ENCODE peak calls at places on chromosomes 16 and 17, in ten cellular contexts. One of them, this sample, is unnamed.
A peak's percentile ranks its signal among the peaks of the same experiment; 100 is the strongest.

GRCh38 chr16:57260294-57260929 is 15.4 kb downstream of the ARL2BP start:
- DNase-seq in RCC 7860: peak; percentile 61
- DNase-seq in choroid plexus epithelial cell: peak; percentile 87
- DNase-seq in lower leg skin: peak; percentile 78
- DNase-seq in NCI-H1105: no peak
- DNase-seq in stimulated activated CD8-positive, alpha-beta memory T cell treated with anti-CD3 and anti-CD28 coated beads, Interleukin-12 subunit alpha, Interleukin-12 subunit beta, amount 100 ng/mL, for 1 hour: no peak
- DNase-seq in body of pancreas: peak; percentile 3
- DNase-seq in AG20443: peak; percentile 75
- DNase-seq in mucosa of descending colon: no peak
- DNase-seq in NCI-H345: no peak
- DNase-seq in this sample: peak; percentile 39

GRCh38 chr17:82734987-82735866 is at the start of gene FN3K:
- DNase-seq in stimulated activated CD8-positive, alpha-beta memory T cell treated with anti-CD3 and anti-CD28 coated beads, Interleukin-12 subunit alpha, Interleukin-12 subunit beta, amount 100 ng/mL, for 1 hour: no peak
- DNase-seq in AG20443: peak; percentile 86
- DNase-seq in body of pancreas: peak; percentile 73
- DNase-seq in mucosa of descending colon: peak; percentile 71
- DNase-seq in lower leg skin: no peak
- DNase-seq in NCI-H345: peak; percentile 81
- DNase-seq in choroid plexus epithelial cell: peak; percentile 72
- DNase-seq in RCC 7860: no peak
- DNase-seq in NCI-H1105: peak; percentile 44
- DNase-seq in this sample: no peak

GRCh38 chr17:59804910-59805381 is 87.8 kb downstream of the TUBD1 start:
- DNase-seq in mucosa of descending colon: no peak
- DNase-seq in RCC 7860: peak; percentile 38
- DNase-seq in stimulated activated CD8-positive, alpha-beta memory T cell treated with anti-CD3 and anti-CD28 coated beads, Interleukin-12 subunit alpha, Interleukin-12 subunit beta, amount 100 ng/mL, for 1 hour: no peak
- DNase-seq in NCI-H345: no peak
- DNase-seq in NCI-H1105: no peak
- DNase-seq in AG20443: peak; percentile 11
- DNase-seq in lower leg skin: no peak
- DNase-seq in choroid plexus epithelial cell: no peak
- DNase-seq in body of pancreas: no peak
- DNase-seq in this sample: no peak

GRCh38 chr17:55706808-55707773 is 15.6 kb downstream of the TMEM100 start:
- DNase-seq in lower leg skin: no peak
- DNase-seq in choroid plexus epithelial cell: no peak
- DNase-seq in NCI-H1105: no peak
- DNase-seq in AG20443: no peak
- DNase-seq in RCC 7860: no peak
- DNase-seq in stimulated activated CD8-positive, alpha-beta memory T cell treated with anti-CD3 and anti-CD28 coated beads, Interleukin-12 subunit alpha, Interleukin-12 subunit beta, amount 100 ng/mL, for 1 hour: no peak
- DNase-seq in body of pancreas: no peak
- DNase-seq in mucosa of descending colon: no peak
- DNase-seq in NCI-H345: no peak
- DNase-seq in this sample: no peak

GRCh38 chr17:19317359-19318095 is 45.0 kb downstream of the B9D1 start:
- DNase-seq in AG20443: peak; percentile 30
- DNase-seq in mucosa of descending colon: peak; percentile 89
- DNase-seq in stimulated activated CD8-positive, alpha-beta memory T cell treated with anti-CD3 and anti-CD28 coated beads, Interleukin-12 subunit alpha, Interleukin-12 subunit beta, amount 100 ng/mL, for 1 hour: no peak
- DNase-seq in NCI-H1105: no peak
- DNase-seq in NCI-H345: no peak
- DNase-seq in RCC 7860: peak; percentile 81
- DNase-seq in lower leg skin: no peak
- DNase-seq in body of pancreas: peak; percentile 60
- DNase-seq in choroid plexus epithelial cell: peak; percentile 91
- DNase-seq in this sample: peak; percentile 91

GRCh38 chr16:27947696-27948095 is 115.8 kb downstream of the GSG1L start:
- DNase-seq in NCI-H345: no peak
- DNase-seq in choroid plexus epithelial cell: no peak
- DNase-seq in stimulated activated CD8-positive, alpha-beta memory T cell treated with anti-CD3 and anti-CD28 coated beads, Interleukin-12 subunit alpha, Interleukin-12 subunit beta, amount 100 ng/mL, for 1 hour: no peak
- DNase-seq in lower leg skin: peak; percentile 54
- DNase-seq in AG20443: no peak
- DNase-seq in body of pancreas: no peak
- DNase-seq in NCI-H1105: no peak
- DNase-seq in mucosa of descending colon: no peak
- DNase-seq in RCC 7860: no peak
- DNase-seq in this sample: no peak

GRCh38 chr16:23365602-23366240 is 63.6 kb downstream of the SCNN1B start:
- DNase-seq in body of pancreas: peak; percentile 63
- DNase-seq in choroid plexus epithelial cell: no peak
- DNase-seq in AG20443: no peak
- DNase-seq in stimulated activated CD8-positive, alpha-beta memory T cell treated with anti-CD3 and anti-CD28 coated beads, Interleukin-12 subunit alpha, Interleukin-12 subunit beta, amount 100 ng/mL, for 1 hour: no peak
- DNase-seq in lower leg skin: no peak
- DNase-seq in RCC 7860: no peak
- DNase-seq in NCI-H345: no peak
- DNase-seq in mucosa of descending colon: no peak
- DNase-seq in NCI-H1105: no peak
- DNase-seq in this sample: no peak

GRCh38 chr16:7086842-7087616 is 245.6 kb upstream of the RBFOX1 start:
- DNase-seq in RCC 7860: no peak
- DNase-seq in NCI-H345: no peak
- DNase-seq in choroid plexus epithelial cell: no peak
- DNase-seq in AG20443: no peak
- DNase-seq in body of pancreas: peak; percentile 12
- DNase-seq in mucosa of descending colon: peak; percentile 5
- DNase-seq in NCI-H1105: no peak
- DNase-seq in lower leg skin: no peak
- DNase-seq in stimulated activated CD8-positive, alpha-beta memory T cell treated with anti-CD3 and anti-CD28 coated beads, Interleukin-12 subunit alpha, Interleukin-12 subunit beta, amount 100 ng/mL, for 1 hour: no peak
- DNase-seq in this sample: peak; percentile 23

GRCh38 chr16:66273644-66274334 is 92.7 kb upstream of the CDH5 start:
- DNase-seq in lower leg skin: peak; percentile 71
- DNase-seq in stimulated activated CD8-positive, alpha-beta memory T cell treated with anti-CD3 and anti-CD28 coated beads, Interleukin-12 subunit alpha, Interleukin-12 subunit beta, amount 100 ng/mL, for 1 hour: no peak
- DNase-seq in body of pancreas: no peak
- DNase-seq in choroid plexus epithelial cell: peak; percentile 56
- DNase-seq in NCI-H345: no peak
- DNase-seq in AG20443: peak; percentile 51
- DNase-seq in RCC 7860: no peak
- DNase-seq in NCI-H1105: no peak
- DNase-seq in mucosa of descending colon: no peak
- DNase-seq in this sample: peak; percentile 2

GRCh38 chr17:48871551-48872351 is 20.8 kb upstream of the ATP5MC1 start:
- DNase-seq in RCC 7860: peak; percentile 40
- DNase-seq in AG20443: no peak
- DNase-seq in choroid plexus epithelial cell: peak; percentile 39
- DNase-seq in NCI-H345: no peak
- DNase-seq in lower leg skin: no peak
- DNase-seq in stimulated activated CD8-positive, alpha-beta memory T cell treated with anti-CD3 and anti-CD28 coated beads, Interleukin-12 subunit alpha, Interleukin-12 subunit beta, amount 100 ng/mL, for 1 hour: no peak
- DNase-seq in mucosa of descending colon: peak; percentile 87
- DNase-seq in body of pancreas: peak; percentile 83
- DNase-seq in NCI-H1105: no peak
- DNase-seq in this sample: no peak

GRCh38 chr17:2871720-2872119 is 75.5 kb downstream of the RAP1GAP2 start:
- DNase-seq in mucosa of descending colon: no peak
- DNase-seq in stimulated activated CD8-positive, alpha-beta memory T cell treated with anti-CD3 and anti-CD28 coated beads, Interleukin-12 subunit alpha, Interleukin-12 subunit beta, amount 100 ng/mL, for 1 hour: no peak
- DNase-seq in NCI-H1105: no peak
- DNase-seq in body of pancreas: no peak
- DNase-seq in RCC 7860: no peak
- DNase-seq in AG20443: no peak
- DNase-seq in choroid plexus epithelial cell: no peak
- DNase-seq in lower leg skin: no peak
- DNase-seq in NCI-H345: no peak
- DNase-seq in this sample: no peak